ENCODE peak calls at places on chromosomes 2 and 18, in four cellular contexts. B is IMR-90, X is spleen, F is A549. H is an unnamed sample.

GRCh38 chr2:230865324-230865765 is 603 bp downstream of the ITM2C start:
- DNase-seq in B (no peak), X (no peak), F (no peak), H (no peak)

GRCh38 chr2:235433860-235434259 is 60.0 kb upstream of the AGAP1 start:
- DNase-seq in B (peak), X (no peak), F (no peak), H (peak)

GRCh38 chr2:161625314-161625919 is 1.2 kb downstream of the SLC4A10 start:
- DNase-seq in B (no peak), X (no peak), F (no peak), H (no peak)

GRCh38 chr2:36184848-36185247 is 170.7 kb upstream of the CRIM1 start:
- DNase-seq in B (no peak), X (no peak), F (no peak), H (no peak)

GRCh38 chr18:11587846-11588245 is 21.6 kb upstream of the SLC35G4 start:
- DNase-seq in B (no peak), X (no peak), F (no peak), H (no peak)

GRCh38 chr2:9949239-9949991 is 2.1 kb upstream of the GRHL1 start:
- DNase-seq in B (no peak), X (no peak), F (no peak), H (no peak)

GRCh38 chr18:78309307-78309706 is 670.3 kb upstream of the SALL3 start:
- DNase-seq in B (no peak), X (no peak), F (no peak), H (no peak)

GRCh38 chr2:105391763-105392662 is 6.8 kb downstream of the FHL2 start:
- DNase-seq in B (no peak), X (no peak), F (no peak), H (peak)

GRCh38 chr18:75249672-75250470 is 39.3 kb downstream of the TSHZ1 start:
- DNase-seq in B (no peak), X (no peak), F (no peak), H (no peak)

GRCh38 chr2:226758886-226759660 is 40.5 kb downstream of the IRS1 start:
- DNase-seq in B (peak), X (no peak), F (no peak), H (no peak)
- H3K27ac ChIP-seq in B (peak), X (no peak), F (peak), H (no peak)

DNA sequence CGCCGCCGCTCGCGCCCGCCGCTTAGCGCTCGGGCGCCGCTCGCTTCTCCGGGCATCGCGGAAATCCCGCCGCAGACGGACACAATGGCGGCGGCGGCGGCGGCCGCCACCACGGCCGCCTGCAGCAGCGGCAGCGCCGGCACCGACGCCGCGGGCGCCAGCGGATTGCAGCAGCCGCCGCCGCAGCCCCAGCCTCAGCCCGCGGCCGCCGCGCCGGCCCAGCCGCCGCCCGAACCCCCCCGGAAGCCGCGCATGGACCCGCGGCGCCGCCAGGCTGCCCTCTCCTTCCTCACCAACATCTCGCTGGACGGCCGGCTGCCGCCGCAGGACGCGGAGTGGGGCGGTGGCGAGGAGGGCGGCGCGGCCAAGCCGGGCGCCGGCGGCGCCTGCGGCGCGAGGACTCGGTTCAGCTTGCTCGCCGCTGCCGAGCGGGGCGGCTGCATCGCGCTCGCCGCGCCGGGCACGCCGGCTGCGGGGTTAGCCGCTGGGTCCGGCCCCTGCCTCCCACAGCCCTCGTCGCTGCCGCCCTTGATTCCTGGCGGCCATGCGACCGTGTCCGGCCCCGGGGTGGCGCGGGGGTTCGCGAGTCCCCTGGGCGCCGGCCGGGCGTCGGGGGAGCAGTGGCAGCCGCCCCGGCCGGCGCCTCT is 517 bp downstream of the CABLES1 start:
- DNase-seq in B (no peak), X (peak), F (no peak), H (no peak)
- TF ChIP-seq POLR2A in B (no peak), X (no peak), F (peak), H (no peak)

GRCh38 chr2:111099402-111099801 is 21.3 kb upstream of the BCL2L11 start:
- DNase-seq in B (no peak), X (no peak), F (no peak), H (no peak)

GRCh38 chr2:111100765-111101162 is 19.9 kb upstream of the BCL2L11 start:
- DNase-seq in B (no peak), X (no peak), F (no peak), H (no peak)

GRCh38 chr2:111101592-111101991 is 19.1 kb upstream of the BCL2L11 start:
- DNase-seq in B (no peak), X (no peak), F (no peak), H (no peak)

GRCh38 chr2:111102216-111102615 is 18.5 kb upstream of the BCL2L11 start:
- DNase-seq in B (no peak), X (no peak), F (no peak), H (no peak)

DNA sequence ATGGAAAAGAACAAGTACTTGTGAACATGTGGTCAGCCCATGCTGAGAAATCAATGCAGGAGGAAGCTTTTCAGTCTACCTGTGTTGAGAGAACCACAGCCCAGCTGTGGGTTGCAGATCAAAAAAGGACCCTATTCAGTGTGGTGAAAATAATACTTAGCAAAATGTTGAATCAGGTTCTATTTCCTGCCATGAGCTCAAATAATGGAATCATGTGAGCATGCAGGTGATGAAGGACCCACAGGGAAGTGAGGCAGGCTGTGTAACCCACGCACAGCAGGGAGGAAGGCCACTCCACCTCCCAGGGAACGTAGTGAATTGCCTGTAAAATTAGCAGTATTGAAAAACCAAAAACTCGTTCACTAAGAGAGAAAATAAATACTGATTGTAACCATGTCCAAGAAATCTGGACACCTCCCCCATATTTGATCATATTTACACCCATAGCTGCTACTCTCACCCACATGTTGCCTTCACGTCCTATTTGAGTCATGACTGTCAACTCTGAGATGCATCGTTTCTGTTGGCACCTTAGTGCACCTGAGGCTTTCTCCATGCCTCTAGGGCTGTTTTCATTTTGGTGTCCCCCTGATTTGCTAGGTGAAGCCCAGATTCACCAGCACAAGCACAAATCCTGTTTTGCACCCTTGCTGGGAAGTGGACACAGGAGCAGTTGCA is 20.5 kb upstream of the BCL2L11 start:
- DNase-seq in B (no peak), X (no peak), F (no peak), H (no peak)
- H3K27ac ChIP-seq in B (no peak), X (no peak), F (no peak), H (no peak)

DNA sequence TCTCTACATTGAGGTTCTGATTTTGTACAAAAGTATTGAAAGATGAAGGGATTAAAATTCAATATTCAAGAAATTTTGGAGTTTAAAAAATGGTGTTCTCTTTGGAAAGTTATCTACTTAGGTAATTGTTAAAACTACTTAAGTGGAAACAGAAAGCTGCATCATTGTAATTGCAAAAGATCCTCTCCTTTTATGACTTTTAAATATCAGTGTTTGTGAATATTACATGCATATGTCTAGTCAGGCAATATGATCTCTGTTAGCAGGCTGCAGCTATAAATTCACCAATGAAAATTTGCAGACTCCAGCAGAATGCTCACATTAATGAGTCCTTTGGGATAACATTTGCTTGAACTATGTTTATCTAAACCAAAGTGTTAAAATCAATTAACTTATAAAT is 59.3 kb upstream of the CSRNP3 start:
- DNase-seq in B (no peak), X (no peak), F (no peak), H (no peak)
- TF ChIP-seq POLR2A in B (no peak), X (no peak), F (no peak), H (no peak)

DNA sequence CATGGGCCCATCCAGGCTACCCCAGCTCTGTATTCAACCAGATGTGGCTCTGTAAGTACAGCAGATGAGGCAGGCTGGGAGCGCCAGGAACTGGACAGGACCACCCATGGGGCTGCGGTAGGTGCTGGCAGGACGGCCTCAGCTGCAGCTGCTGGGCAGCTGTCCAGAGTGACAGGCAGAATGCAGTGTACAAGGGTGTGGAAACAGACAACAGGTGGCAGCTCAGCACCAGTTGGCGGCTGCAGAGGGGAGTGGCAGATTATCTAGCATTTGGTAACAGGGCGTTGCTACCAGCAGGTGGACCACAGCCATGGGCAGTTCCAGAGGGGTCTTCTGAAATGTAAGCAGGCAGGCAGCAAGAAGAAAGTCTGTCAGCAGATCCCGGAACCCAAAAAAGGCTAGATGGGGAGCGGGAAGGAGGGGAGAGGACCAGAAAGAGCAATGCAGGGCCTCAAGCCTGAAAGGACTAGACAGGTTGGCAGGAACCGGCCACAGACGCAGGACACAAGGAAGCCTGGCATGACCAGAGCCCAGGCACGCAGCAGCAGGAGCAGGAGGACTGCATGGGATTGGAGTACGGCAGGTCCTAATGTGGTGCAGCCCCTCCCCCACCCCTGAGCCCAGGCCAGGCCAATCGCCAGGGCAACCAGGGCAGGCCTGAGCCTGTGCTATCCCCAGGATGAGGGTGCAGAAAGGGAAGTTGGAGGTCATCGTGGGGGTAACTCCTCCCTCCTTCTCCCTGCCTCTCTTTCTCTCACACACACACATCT is 24.7 kb downstream of the PKDCC start:
- DNase-seq in B (peak), X (peak), F (no peak), H (no peak)
- H3K27ac ChIP-seq in B (peak), X (no peak), F (peak), H (no peak)

GRCh38 chr2:30147715-30148611 is 1.2 kb downstream of the YPEL5 start:
- DNase-seq in B (peak), X (peak), F (peak), H (peak)
- TF ChIP-seq POLR2A in B (peak), X (peak), F (no peak), H (no peak)

DNA sequence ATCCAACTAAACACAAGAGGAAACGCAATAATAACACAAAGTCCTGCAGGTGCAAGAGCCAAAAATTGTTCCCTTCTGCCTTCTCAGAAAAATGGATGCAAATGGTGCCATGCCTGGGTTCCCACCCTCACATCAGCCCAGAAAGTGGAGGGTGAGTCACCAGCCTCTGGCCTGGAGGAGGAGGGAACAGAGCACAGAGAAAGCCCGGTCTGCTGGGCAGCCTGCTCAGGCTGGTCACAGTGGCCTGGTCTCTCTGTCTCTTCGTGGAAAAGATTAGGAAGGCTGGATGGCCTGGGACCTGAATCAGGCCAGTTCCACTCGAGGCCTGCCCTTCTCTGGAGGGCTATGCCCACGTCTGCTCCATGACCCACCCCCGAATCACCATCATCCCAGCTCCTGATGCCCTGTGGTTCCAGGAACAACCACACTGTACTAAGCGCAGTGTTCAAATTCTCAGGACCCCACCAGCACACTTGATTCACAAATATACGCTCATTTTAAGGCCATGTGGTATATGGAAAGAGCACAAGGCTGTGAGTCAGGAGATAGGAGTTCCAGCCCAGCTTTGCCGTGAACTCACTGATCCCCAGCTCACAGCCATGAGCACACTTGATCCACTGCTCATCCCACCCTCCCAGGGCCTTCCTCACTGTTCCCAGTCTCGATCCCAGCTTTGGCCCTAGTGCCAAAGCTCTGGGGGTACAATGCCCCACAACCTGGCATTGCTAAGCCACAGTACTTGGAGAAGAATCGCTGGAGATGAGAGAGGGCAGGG is 82.1 kb downstream of the ZBTB7C start:
- DNase-seq in B (peak), X (peak), F (no peak), H (no peak)
- H3K27ac ChIP-seq in B (no peak), X (no peak), F (peak), H (no peak)